ENCODE peak calls at places on chromosomes 11 and 22, in four cellular contexts. O is naive B cell; G is stimulated activated CD4-positive, alpha-beta T cell treated with anti-CD3 and anti-CD28 coated beads, Interleukin-12 subunit alpha, Interleukin-12 subunit beta, amount 100 ng/mL, for 24 hours; A is fibroblast of the aortic adventitia. J is an unnamed sample.

GRCh38 chr11:69880803-69881445 is 61.7 kb upstream of the FGF3 start:
- DNase-seq in O (no peak), G (no peak), A (no peak), J (no peak)

GRCh38 chr11:111836162-111836561 is 35.2 kb downstream of the ALG9 start:
- DNase-seq in O (no peak), G (no peak), A (no peak), J (no peak)

GRCh38 chr11:2390871-2391662 is 9.5 kb upstream of the TSSC4 start:
- DNase-seq in O (no peak), G (no peak), A (peak), J (no peak)

GRCh38 chr11:11514246-11514645 is 107.6 kb downstream of the GALNT18 start:
- DNase-seq in O (no peak), G (no peak), A (peak), J (no peak)

GRCh38 chr11:111469200-111469599 is 43.0 kb downstream of the BTG4 start:
- DNase-seq in O (no peak), G (no peak), A (peak), J (no peak)

GRCh38 chr22:48949375-48950149 is 878.1 kb downstream of the BRD1 start:
- DNase-seq in O (no peak), G (no peak), A (no peak), J (no peak)

GRCh38 chr11:10979529-10979928 is 121.7 kb upstream of the ZBED5 start:
- DNase-seq in O (peak), G (no peak), A (no peak), J (no peak)

GRCh38 chr22:45083659-45084305 is 74.0 kb upstream of the PHF21B start:
- DNase-seq in O (no peak), G (peak), A (peak), J (no peak)

GRCh38 chr22:30420401-30421178 is 5.0 kb upstream of the MTFP1 start:
- DNase-seq in O (no peak), G (no peak), A (peak), J (no peak)

GRCh38 chr11:6238902-6239301 is at the start of gene CNGA4:
- DNase-seq in O (no peak), G (no peak), A (no peak), J (no peak)

GRCh38 chr22:31905356-31905755 is 39.0 kb upstream of the YWHAH start:
- DNase-seq in O (no peak), G (no peak), A (no peak), J (no peak)

GRCh38 chr22:27206001-27206746 is 548.8 kb downstream of the MIAT start:
- DNase-seq in O (no peak), G (no peak), A (peak), J (no peak)

GRCh38 chr11:70292863-70293262 is 22.4 kb downstream of the PPFIA1 start:
- DNase-seq in O (no peak), G (no peak), A (no peak), J (no peak)